ENCODE peak calls at places on chromosomes 4 and X, in six cellular contexts. One of them, this sample, is unnamed. For H3K36me3 and H3K4me1, the result is how much of the 10 kb centered on the place peaks cover.

GRCh38 chr4:153232768-153233167 is 28.5 kb downstream of the TRIM2 start:
- DNase-seq in aorta: no peak
- DNase-seq in stomach: peak
- DNase-seq in A673: peak
- DNase-seq in left ventricle myocardium inferior: peak
- DNase-seq in IMR-90: no peak
- DNase-seq in this sample: no peak

GRCh38 chr4:11495291-11495690 is 66.6 kb upstream of the HS3ST1 start:
- DNase-seq in aorta: no peak
- DNase-seq in stomach: no peak
- DNase-seq in A673: no peak
- DNase-seq in left ventricle myocardium inferior: no peak
- DNase-seq in IMR-90: peak
- DNase-seq in this sample: no peak

GRCh38 chrX:133325422-133325821 is 89.9 kb downstream of the GPC4 start:
- DNase-seq in aorta: no peak
- DNase-seq in stomach: no peak
- DNase-seq in A673: no peak
- DNase-seq in left ventricle myocardium inferior: no peak
- DNase-seq in IMR-90: no peak
- DNase-seq in this sample: no peak

GRCh38 chr4:132564920-132565319 is 584.2 kb upstream of the PCDH10 start:
- DNase-seq in aorta: no peak
- DNase-seq in stomach: no peak
- DNase-seq in A673: no peak
- DNase-seq in left ventricle myocardium inferior: no peak
- DNase-seq in IMR-90: no peak
- DNase-seq in this sample: no peak

GRCh38 chrX:13646154-13646549 is 6.8 kb upstream of the TCEANC start:
- DNase-seq in aorta: peak
- DNase-seq in stomach: peak
- DNase-seq in A673: peak
- DNase-seq in left ventricle myocardium inferior: peak
- DNase-seq in IMR-90: peak
- DNase-seq in this sample: peak

GRCh38 chr4:177339794-177340374 is 30.2 kb downstream of the NEIL3 start:
- DNase-seq in aorta: no peak
- DNase-seq in stomach: no peak
- DNase-seq in A673: peak
- DNase-seq in left ventricle myocardium inferior: no peak
- DNase-seq in IMR-90: peak
- DNase-seq in this sample: no peak

GRCh38 chr4:73944061-73944875 is 37.6 kb downstream of the PF4 start:
- DNase-seq in aorta: no peak
- DNase-seq in stomach: peak
- DNase-seq in A673: no peak
- DNase-seq in left ventricle myocardium inferior: peak
- DNase-seq in IMR-90: no peak
- DNase-seq in this sample: no peak

GRCh38 chr4:10960386-10960785 is 275.8 kb upstream of the CLNK start:
- DNase-seq in aorta: no peak
- DNase-seq in stomach: no peak
- DNase-seq in A673: no peak
- DNase-seq in left ventricle myocardium inferior: no peak
- DNase-seq in IMR-90: no peak
- DNase-seq in this sample: no peak

GRCh38 chr4:7648813-7649395 is 214.2 kb upstream of the PSAPL1 start:
- DNase-seq in aorta: peak
- DNase-seq in stomach: no peak
- DNase-seq in A673: no peak
- DNase-seq in left ventricle myocardium inferior: no peak
- DNase-seq in IMR-90: no peak
- DNase-seq in this sample: peak

GRCh38 chrX:111519215-111519614 is 7.8 kb downstream of the SERTM2 start:
- DNase-seq in aorta: no peak
- DNase-seq in stomach: no peak
- DNase-seq in A673: no peak
- DNase-seq in left ventricle myocardium inferior: no peak
- DNase-seq in IMR-90: peak
- DNase-seq in this sample: no peak

GRCh38 chr4:109803924-109804571 is 2.2 kb upstream of the CFI start:
- DNase-seq in aorta: no peak
- DNase-seq in stomach: no peak
- DNase-seq in A673: peak
- DNase-seq in left ventricle myocardium inferior: no peak
- DNase-seq in IMR-90: peak
- DNase-seq in this sample: no peak

GRCh38 chr4:87240341-87240740 is 19.9 kb upstream of the KLHL8 start:
- DNase-seq in aorta: no peak
- DNase-seq in stomach: no peak
- DNase-seq in A673: no peak
- DNase-seq in left ventricle myocardium inferior: no peak
- DNase-seq in IMR-90: no peak
- DNase-seq in this sample: no peak

GRCh38 chr4:80423553-80424224 is 88.2 kb downstream of the CFAP299 start:
- DNase-seq in aorta: no peak
- DNase-seq in stomach: no peak
- DNase-seq in A673: no peak
- DNase-seq in left ventricle myocardium inferior: no peak
- DNase-seq in IMR-90: peak
- DNase-seq in this sample: no peak

GRCh38 chrX:153723351-153724251 is 586 bp downstream of the BCAP31 start:
- DNase-seq in aorta: no peak
- DNase-seq in stomach: peak
- DNase-seq in A673: peak
- DNase-seq in left ventricle myocardium inferior: no peak
- DNase-seq in IMR-90: peak
- DNase-seq in this sample: no peak

GRCh38 chr4:150789864-150790263 is 207.9 kb downstream of the MAB21L2 start:
- DNase-seq in aorta: no peak
- DNase-seq in stomach: no peak
- DNase-seq in A673: peak
- DNase-seq in left ventricle myocardium inferior: no peak
- DNase-seq in IMR-90: no peak
- DNase-seq in this sample: no peak

GRCh38 chrX:50812995-50813842 is 775 bp downstream of the SHROOM4 start:
- DNase-seq in aorta: peak
- DNase-seq in stomach: peak
- DNase-seq in A673: peak
- DNase-seq in left ventricle myocardium inferior: peak
- DNase-seq in IMR-90: peak
- DNase-seq in this sample: peak

GRCh38 chr4:101600287-101600686 is 190.2 kb upstream of the BANK1 start:
- DNase-seq in aorta: no peak
- DNase-seq in stomach: no peak
- DNase-seq in A673: no peak
- DNase-seq in left ventricle myocardium inferior: no peak
- DNase-seq in IMR-90: no peak
- DNase-seq in this sample: no peak

GRCh38 chr4:42915484-42915883 is 23.0 kb downstream of the GRXCR1 start:
- DNase-seq in aorta: no peak
- DNase-seq in stomach: no peak
- DNase-seq in A673: no peak
- DNase-seq in left ventricle myocardium inferior: no peak
- DNase-seq in IMR-90: no peak
- DNase-seq in this sample: no peak

GRCh38 chr4:149409186-149410056 is 406.2 kb downstream of the IQCM start:
- DNase-seq in aorta: peak
- DNase-seq in stomach: no peak
- DNase-seq in A673: peak
- DNase-seq in left ventricle myocardium inferior: peak
- DNase-seq in IMR-90: peak
- DNase-seq in this sample: no peak

GRCh38 chr4:20832821-20833220 is 132.6 kb downstream of the PACRGL start:
- DNase-seq in aorta: no peak
- DNase-seq in stomach: no peak
- DNase-seq in A673: no peak
- DNase-seq in left ventricle myocardium inferior: no peak
- DNase-seq in IMR-90: peak
- DNase-seq in this sample: no peak

GRCh38 chr4:88027611-88028608 is 20.5 kb downstream of the PKD2 start:
- DNase-seq in aorta: no peak
- DNase-seq in stomach: no peak
- DNase-seq in A673: peak
- DNase-seq in left ventricle myocardium inferior: no peak
- DNase-seq in IMR-90: peak
- DNase-seq in this sample: no peak

GRCh38 chr4:149645790-149646189 is 169.9 kb downstream of the IQCM start:
- DNase-seq in aorta: no peak
- DNase-seq in stomach: no peak
- DNase-seq in A673: peak
- DNase-seq in left ventricle myocardium inferior: no peak
- DNase-seq in IMR-90: no peak
- DNase-seq in this sample: no peak

GRCh38 chrX:36575670-36576069 is 432.5 kb upstream of the FAM47C start:
- DNase-seq in aorta: no peak
- DNase-seq in stomach: no peak
- DNase-seq in A673: peak
- DNase-seq in left ventricle myocardium inferior: no peak
- DNase-seq in IMR-90: no peak
- DNase-seq in this sample: no peak

GRCh38 chr4:147339116-147339515 is 141.8 kb upstream of the EDNRA start:
- DNase-seq in aorta: no peak
- DNase-seq in stomach: no peak
- DNase-seq in A673: no peak
- DNase-seq in left ventricle myocardium inferior: no peak
- DNase-seq in IMR-90: peak
- DNase-seq in this sample: no peak

GRCh38 chr4:138890921-138891570 is 124.5 kb upstream of the NOCT start:
- DNase-seq in aorta: no peak
- DNase-seq in stomach: no peak
- DNase-seq in A673: no peak
- DNase-seq in left ventricle myocardium inferior: no peak
- DNase-seq in IMR-90: no peak
- DNase-seq in this sample: no peak

GRCh38 chrX:74272230-74272629 is 31.8 kb upstream of the ZCCHC13 start:
- DNase-seq in aorta: no peak
- DNase-seq in stomach: no peak
- DNase-seq in A673: no peak
- DNase-seq in left ventricle myocardium inferior: no peak
- DNase-seq in IMR-90: no peak
- DNase-seq in this sample: no peak
- H3K36me3 ChIP-seq in aorta: under half
- H3K36me3 ChIP-seq in stomach: under half
- H3K36me3 ChIP-seq in A673: under half
- H3K36me3 ChIP-seq in left ventricle myocardium inferior: under half
- H3K36me3 ChIP-seq in IMR-90: under half
- H3K36me3 ChIP-seq in this sample: under half

GRCh38 chr4:56907489-56908205 is at the start of gene REST:
- DNase-seq in aorta: peak
- DNase-seq in stomach: peak
- DNase-seq in A673: peak
- DNase-seq in left ventricle myocardium inferior: peak
- DNase-seq in IMR-90: peak
- DNase-seq in this sample: peak

GRCh38 chr4:56907009-56907408 is 691 bp upstream of the REST start:
- DNase-seq in aorta: no peak
- DNase-seq in stomach: no peak
- DNase-seq in A673: no peak
- DNase-seq in left ventricle myocardium inferior: no peak
- DNase-seq in IMR-90: no peak
- DNase-seq in this sample: no peak

GRCh38 chr4:56908206-56909082 is 744 bp downstream of the REST start:
- DNase-seq in aorta: peak
- DNase-seq in stomach: peak
- DNase-seq in A673: peak
- DNase-seq in left ventricle myocardium inferior: peak
- DNase-seq in IMR-90: peak
- DNase-seq in this sample: peak

GRCh38 chr4:56910172-56910967 is 2.7 kb downstream of the REST start:
- DNase-seq in aorta: no peak
- DNase-seq in stomach: no peak
- DNase-seq in A673: no peak
- DNase-seq in left ventricle myocardium inferior: no peak
- DNase-seq in IMR-90: no peak
- DNase-seq in this sample: no peak

GRCh38 chr4:56909083-56909981 is 1.6 kb downstream of the REST start:
- DNase-seq in aorta: peak
- DNase-seq in stomach: peak
- DNase-seq in A673: peak
- DNase-seq in left ventricle myocardium inferior: peak
- DNase-seq in IMR-90: peak
- DNase-seq in this sample: peak
- H3K4me1 ChIP-seq in aorta: under half
- H3K4me1 ChIP-seq in stomach: half or more
- H3K4me1 ChIP-seq in A673: under half
- H3K4me1 ChIP-seq in left ventricle myocardium inferior: half or more
- H3K4me1 ChIP-seq in IMR-90: under half
- H3K4me1 ChIP-seq in this sample: under half

GRCh38 chr4:151853034-151853433 is 92.2 kb upstream of the GATB start:
- DNase-seq in aorta: no peak
- DNase-seq in stomach: no peak
- DNase-seq in A673: peak
- DNase-seq in left ventricle myocardium inferior: no peak
- DNase-seq in IMR-90: no peak
- DNase-seq in this sample: no peak

GRCh38 chr4:151854731-151855130 is 93.9 kb upstream of the GATB start:
- DNase-seq in aorta: no peak
- DNase-seq in stomach: no peak
- DNase-seq in A673: no peak
- DNase-seq in left ventricle myocardium inferior: no peak
- DNase-seq in IMR-90: peak
- DNase-seq in this sample: no peak

GRCh38 chr4:151852202-151852601 is 91.4 kb upstream of the GATB start:
- DNase-seq in aorta: no peak
- DNase-seq in stomach: no peak
- DNase-seq in A673: no peak
- DNase-seq in left ventricle myocardium inferior: no peak
- DNase-seq in IMR-90: no peak
- DNase-seq in this sample: no peak

GRCh38 chr4:151857368-151857767 is 96.6 kb upstream of the GATB start:
- DNase-seq in aorta: no peak
- DNase-seq in stomach: no peak
- DNase-seq in A673: no peak
- DNase-seq in left ventricle myocardium inferior: no peak
- DNase-seq in IMR-90: no peak
- DNase-seq in this sample: no peak

DNA sequence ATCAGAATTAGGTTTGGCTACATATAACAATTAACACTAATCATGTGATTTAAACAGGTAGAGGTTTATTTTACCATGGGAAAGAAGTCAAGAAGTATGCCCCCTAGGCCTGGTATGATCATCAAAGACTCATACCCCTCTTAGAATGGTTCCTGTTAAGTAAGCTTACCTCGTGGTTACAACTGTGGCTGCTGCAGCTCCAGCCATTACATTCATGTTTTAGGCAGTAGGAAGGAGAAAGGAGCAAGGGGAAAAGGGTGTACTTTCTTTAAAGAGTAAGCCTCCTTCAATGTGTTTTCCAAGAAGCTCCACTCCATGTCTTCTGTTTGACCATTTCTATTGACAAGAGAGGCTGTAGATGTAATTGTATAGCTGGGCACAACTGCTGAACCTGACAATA is 94.9 kb upstream of the GATB start:
- DNase-seq in aorta: no peak
- DNase-seq in stomach: no peak
- DNase-seq in A673: no peak
- DNase-seq in left ventricle myocardium inferior: no peak
- DNase-seq in IMR-90: no peak
- DNase-seq in this sample: no peak
- H3K36me3 ChIP-seq in aorta: under half
- H3K36me3 ChIP-seq in stomach: under half
- H3K36me3 ChIP-seq in A673: under half
- H3K36me3 ChIP-seq in left ventricle myocardium inferior: under half
- H3K36me3 ChIP-seq in IMR-90: under half
- H3K36me3 ChIP-seq in this sample: under half

GRCh38 chr4:100100985-100101384 is 89.3 kb downstream of the DDIT4L start:
- DNase-seq in aorta: no peak
- DNase-seq in stomach: no peak
- DNase-seq in A673: no peak
- DNase-seq in left ventricle myocardium inferior: no peak
- DNase-seq in IMR-90: no peak
- DNase-seq in this sample: no peak
- H3K4me1 ChIP-seq in aorta: under half
- H3K4me1 ChIP-seq in stomach: under half
- H3K4me1 ChIP-seq in A673: under half
- H3K4me1 ChIP-seq in left ventricle myocardium inferior: under half
- H3K4me1 ChIP-seq in IMR-90: under half
- H3K4me1 ChIP-seq in this sample: under half

This sample was measured in sigmoid colon.